ENCODE peak calls at places on chromosomes 4 and X, in ten cellular contexts. Z, B, I, Q, H, E, R, S, X and P are unnamed samples.
A peak's percentile ranks its signal among the peaks of the same experiment; 100 is the strongest.

GRCh38 chr4:25756503-25756902 is 100.9 kb downstream of the SLC34A2 start:
- DNase-seq in Z (no peak), B (no peak), I (no peak), Q (no peak), H (no peak), E (no peak), R (peak; percentile 16), S (no peak), X (no peak), P (no peak)

GRCh38 chrX:129842510-129843208 is 1.0 kb downstream of the ZDHHC9 start:
- DNase-seq in Z (peak; percentile 29), B (peak; percentile 55), I (no peak), Q (peak; percentile 44), H (no peak), E (peak; percentile 54), R (peak; percentile 55), S (peak; percentile 37), X (peak; percentile 18), P (peak; percentile 64)

GRCh38 chrX:74422576-74423288 is 1.4 kb downstream of the SLC16A2 start:
- DNase-seq in Z (peak; percentile 48), B (peak; percentile 59), I (no peak), Q (peak; percentile 78), H (no peak), E (peak; percentile 76), R (peak; percentile 73), S (peak; percentile 71), X (peak; percentile 64), P (peak; percentile 75)

GRCh38 chrX:118383120-118383519 is 37.2 kb downstream of the WDR44 start:
- DNase-seq in Z (no peak), B (no peak), I (no peak), Q (no peak), H (no peak), E (no peak), R (peak; percentile 58), S (no peak), X (no peak), P (no peak)

GRCh38 chr4:56622176-56622575 is 58.9 kb downstream of the HOPX start:
- DNase-seq in Z (no peak), B (no peak), I (no peak), Q (no peak), H (no peak), E (no peak), R (no peak), S (no peak), X (no peak), P (no peak)

GRCh38 chr4:61204353-61204752 is 4.2 kb downstream of the ADGRL3 start:
- DNase-seq in Z (no peak), B (no peak), I (no peak), Q (peak; percentile 17), H (peak; percentile 63), E (no peak), R (peak; percentile 80), S (no peak), X (no peak), P (no peak)

GRCh38 chrX:48465336-48465933 is 4.6 kb downstream of the SLC38A5 start:
- DNase-seq in Z (no peak), B (no peak), I (no peak), Q (peak; percentile 73), H (no peak), E (no peak), R (peak; percentile 97), S (no peak), X (no peak), P (no peak)

GRCh38 chr4:72744103-72744725 is 175.2 kb upstream of the ADAMTS3 start:
- DNase-seq in Z (no peak), B (no peak), I (no peak), Q (peak; percentile 29), H (no peak), E (no peak), R (peak; percentile 55), S (no peak), X (no peak), P (no peak)

GRCh38 chr4:140690093-140690492 is 66.1 kb downstream of the TBC1D9 start:
- DNase-seq in Z (no peak), B (no peak), I (no peak), Q (no peak), H (no peak), E (no peak), R (no peak), S (no peak), X (no peak), P (no peak)

GRCh38 chrX:107826286-107827136 is 845 bp downstream of the MID2 start:
- DNase-seq in Z (peak; percentile 30), B (peak; percentile 34), I (no peak), Q (peak; percentile 66), H (peak; percentile 53), E (peak; percentile 64), R (peak; percentile 52), S (peak; percentile 39), X (peak; percentile 25), P (peak; percentile 74)

GRCh38 chr4:159227378-159227777 is 124.5 kb downstream of the RAPGEF2 start:
- DNase-seq in Z (no peak), B (no peak), I (no peak), Q (no peak), H (no peak), E (no peak), R (peak; percentile 58), S (no peak), X (no peak), P (no peak)

GRCh38 chr4:121183359-121183758 is 19.2 kb upstream of the TNIP3 start:
- DNase-seq in Z (no peak), B (no peak), I (no peak), Q (no peak), H (no peak), E (no peak), R (no peak), S (no peak), X (no peak), P (no peak)

GRCh38 chr4:121180558-121180957 is 16.4 kb upstream of the TNIP3 start:
- DNase-seq in Z (no peak), B (no peak), I (no peak), Q (no peak), H (no peak), E (no peak), R (no peak), S (no peak), X (no peak), P (no peak)

GRCh38 chr4:121181493-121181892 is 17.4 kb upstream of the TNIP3 start:
- DNase-seq in Z (no peak), B (no peak), I (no peak), Q (no peak), H (no peak), E (no peak), R (no peak), S (no peak), X (no peak), P (no peak)

GRCh38 chr4:121185960-121186359 is 21.8 kb upstream of the TNIP3 start:
- DNase-seq in Z (no peak), B (no peak), I (no peak), Q (no peak), H (no peak), E (no peak), R (no peak), S (no peak), X (no peak), P (no peak)

GRCh38 chr4:121182296-121182695 is 18.2 kb upstream of the TNIP3 start:
- DNase-seq in Z (peak; percentile 16), B (no peak), I (no peak), Q (peak; percentile 32), H (no peak), E (no peak), R (peak; percentile 59), S (no peak), X (no peak), P (no peak)
- H3K4me3 ChIP-seq in Z (no peak overlapping the region), B (no peak overlapping the region), I (no peak overlapping the region), Q (no peak overlapping the region), H (no peak overlapping the region), E (no peak overlapping the region), R (peak overlapping the region; percentile 23), S (no peak overlapping the region), X (no peak overlapping the region), P (peak overlapping the region; percentile 20)

DNA sequence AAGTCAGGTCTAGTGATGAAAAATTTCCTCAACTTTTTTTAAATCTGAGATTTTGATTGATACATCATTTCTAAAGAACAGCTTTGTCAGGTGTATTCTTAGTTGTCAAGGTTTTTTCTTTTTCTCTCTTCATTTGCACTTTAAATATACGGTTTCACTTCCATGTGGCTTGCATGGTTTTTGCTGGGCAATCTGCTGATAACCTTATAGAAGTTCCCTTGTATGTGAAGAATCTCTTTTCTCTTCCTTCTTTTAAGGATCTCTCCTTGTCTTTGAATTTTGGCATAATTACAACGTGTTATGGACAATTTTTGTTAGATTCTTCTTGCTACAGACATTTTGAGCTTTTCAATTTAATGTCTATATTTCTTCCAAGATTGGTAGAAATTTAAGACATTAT is 76.4 kb downstream of the ZNF721 start:
- DNase-seq in Z (no peak), B (no peak), I (no peak), Q (no peak), H (no peak), E (no peak), R (no peak), S (no peak), X (no peak), P (no peak)
- H3K9me3 ChIP-seq in Z (no peaks in the 10 kb centered on the region), B (peaks cover 83% of the 10 kb centered on the region), I (peaks cover 29% of the 10 kb centered on the region), Q (peaks cover 3% of the 10 kb centered on the region), H (peaks cover 2% of the 10 kb centered on the region), E (peaks cover 100% of the 10 kb centered on the region), R (no peaks in the 10 kb centered on the region), S (peaks cover 36% of the 10 kb centered on the region), X (peaks cover 100% of the 10 kb centered on the region), P (peaks cover 91% of the 10 kb centered on the region)

GRCh38 chr4:38762560-38762959 is 20.2 kb downstream of the TLR10 start:
- DNase-seq in Z (no peak), B (no peak), I (no peak), Q (no peak), H (no peak), E (no peak), R (no peak), S (no peak), X (no peak), P (no peak)
- H3K4me1 ChIP-seq in Z (no peaks in the 10 kb centered on the region), B (peaks cover 6% of the 10 kb centered on the region), I (no peaks in the 10 kb centered on the region), Q (no peaks in the 10 kb centered on the region), H (no peaks in the 10 kb centered on the region), E (peaks cover 3% of the 10 kb centered on the region), R (peaks cover 3% of the 10 kb centered on the region), S (no peaks in the 10 kb centered on the region), X (peaks cover 7% of the 10 kb centered on the region), P (peaks cover 4% of the 10 kb centered on the region)

GRCh38 chr4:104494161-104494560 is 533 bp downstream of the CXXC4 start:
- DNase-seq in Z (no peak), B (no peak), I (no peak), Q (no peak), H (no peak), E (no peak), R (no peak), S (no peak), X (no peak), P (no peak)

GRCh38 chr4:104491826-104492771 is 2.6 kb downstream of the CXXC4 start:
- DNase-seq in Z (peak; percentile 30), B (no peak), I (no peak), Q (peak; percentile 13), H (peak; percentile 90), E (no peak), R (peak; percentile 41), S (no peak), X (no peak), P (no peak)

GRCh38 chr4:104491396-104491821 is 3.3 kb downstream of the CXXC4 start:
- DNase-seq in Z (peak; percentile 46), B (peak; percentile 34), I (no peak), Q (peak; percentile 40), H (peak; percentile 57), E (peak; percentile 69), R (peak; percentile 50), S (peak; percentile 57), X (peak; percentile 35), P (peak; percentile 70)

GRCh38 chr4:104494822-104495559 is at the start of gene CXXC4:
- DNase-seq in Z (peak; percentile 87), B (peak; percentile 45), I (peak; percentile 23), Q (peak; percentile 72), H (peak; percentile 61), E (peak; percentile 66), R (peak; percentile 80), S (peak; percentile 73), X (peak; percentile 67), P (peak; percentile 80)

GRCh38 chr4:104493071-104493831 is 1.4 kb downstream of the CXXC4 start:
- DNase-seq in Z (no peak), B (no peak), I (no peak), Q (no peak), H (no peak), E (no peak), R (no peak), S (no peak), X (no peak), P (no peak)
- H3K4me3 ChIP-seq in Z (no peak overlapping the region), B (no peak overlapping the region), I (no peak overlapping the region), Q (peak overlapping the region; percentile 82), H (no peak overlapping the region), E (no peak overlapping the region), R (no peak overlapping the region), S (no peak overlapping the region), X (peak overlapping the region; percentile 75), P (no peak overlapping the region)